ENCODE peak calls at places on chromosomes 5 and 9, in nine cellular contexts. C, Z, E, G, U, W, R, B and P are unnamed samples.

GRCh38 chr5:144122081-144122480 is 48.4 kb downstream of the YIPF5 start:
- DNase-seq in W (no peak), C (no peak), R (no peak), G (no peak), Z (no peak), B (no peak), E (no peak), U (no peak), P (no peak)

GRCh38 chr5:7397935-7398334 is 2.0 kb downstream of the ADCY2 start:
- DNase-seq in W (no peak), Z (no peak), E (no peak), B (no peak), G (no peak), R (no peak), C (no peak), U (no peak), P (no peak)

GRCh38 chr5:172527559-172527958 is 73.2 kb upstream of the SH3PXD2B start:
- DNase-seq in B (no peak), W (no peak), R (no peak), E (no peak), C (no peak), Z (no peak), U (no peak), G (no peak), P (no peak)

GRCh38 chr9:20981486-20981885 is 50.0 kb downstream of the HACD4 start:
- DNase-seq in R (no peak), W (no peak), E (no peak), C (no peak), B (no peak), U (no peak), G (no peak), Z (no peak), P (no peak)

GRCh38 chr5:2106721-2107120 is 224.0 kb upstream of the IRX4 start:
- DNase-seq in G (no peak), B (no peak), C (no peak), Z (no peak), U (no peak), E (no peak), R (no peak), W (no peak), P (no peak)

GRCh38 chr9:36337002-36337401 is 63.1 kb downstream of the RNF38 start:
- DNase-seq in Z (no peak), C (no peak), B (no peak), U (no peak), W (no peak), G (no peak), E (no peak), R (no peak), P (no peak)

GRCh38 chr5:108420755-108421154 is 38.9 kb upstream of the FBXL17 start:
- DNase-seq in W (no peak), G (no peak), B (no peak), Z (no peak), C (no peak), R (no peak), E (no peak), U (no peak), P (no peak)

GRCh38 chr9:131668439-131669233 is 71.2 kb downstream of the RAPGEF1 start:
- DNase-seq in R (no peak), U (no peak), B (peak), E (no peak), C (no peak), G (no peak), W (no peak), Z (no peak), P (peak)

GRCh38 chr9:137458194-137459146 is 664 bp downstream of the NSMF start:
- DNase-seq in G (peak), B (no peak), E (peak), Z (peak), W (no peak), U (no peak), R (peak), C (no peak), P (peak)

GRCh38 chr5:97183100-97183929 is at the start of gene RIOK2:
- DNase-seq in W (peak), E (peak), B (peak), C (peak), Z (peak), U (peak), R (peak), G (peak), P (peak)
- H3K27ac ChIP-seq in W (peak), E (peak), B (peak), C (peak), Z (peak), U (peak), R (peak), G (peak), P (peak)

DNA sequence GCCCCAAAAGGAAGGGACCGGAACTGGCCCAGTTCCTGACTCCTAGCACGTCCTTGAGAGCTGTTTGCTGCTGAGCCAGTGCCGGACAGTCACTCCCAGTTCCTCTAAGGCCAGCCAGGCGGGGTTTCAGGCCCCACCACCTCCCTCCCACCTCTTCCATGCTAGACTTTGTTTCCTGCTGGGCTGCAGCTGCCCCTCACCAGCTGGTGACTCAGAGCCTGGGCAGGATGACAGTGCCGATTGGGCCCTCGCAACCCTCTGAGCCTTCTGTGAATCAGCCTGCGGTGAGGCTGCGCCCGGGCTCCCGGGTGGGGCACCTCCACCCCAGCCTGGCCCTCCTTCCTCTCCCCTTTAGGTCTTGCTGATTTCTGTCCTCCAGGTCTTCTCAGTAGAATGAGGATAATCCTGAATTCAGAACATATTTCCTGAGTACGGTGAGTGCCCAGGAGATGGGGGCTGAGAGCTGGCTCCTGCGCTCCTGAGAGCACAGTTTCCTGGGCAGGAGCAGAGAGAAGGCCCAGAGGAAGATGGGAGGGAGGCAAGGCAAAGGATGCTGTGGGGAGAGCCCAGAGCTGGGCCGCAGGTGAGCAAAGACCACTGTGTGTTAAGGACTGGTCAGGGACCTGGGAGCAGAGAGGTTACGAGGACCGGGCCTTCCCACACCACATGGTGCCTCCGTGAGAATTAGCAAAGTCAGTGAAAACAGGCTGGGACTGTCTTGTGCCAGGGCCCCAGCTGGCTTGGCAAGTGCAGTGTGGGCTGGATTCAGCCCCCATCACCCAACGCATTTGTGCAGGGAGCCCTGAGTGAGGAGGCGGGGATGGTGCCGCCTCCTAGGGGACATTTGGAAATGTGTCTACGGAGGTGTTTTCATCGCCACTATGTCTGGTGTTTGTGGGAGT is 32.9 kb upstream of the STXBP1 start:
- DNase-seq in C (peak), Z (peak), R (peak), W (peak), E (peak), G (peak), U (no peak), B (peak), P (peak)
- H3K27ac ChIP-seq in C (no peak), Z (peak), R (peak), W (peak), E (peak), G (peak), U (no peak), B (no peak), P (peak)

DNA sequence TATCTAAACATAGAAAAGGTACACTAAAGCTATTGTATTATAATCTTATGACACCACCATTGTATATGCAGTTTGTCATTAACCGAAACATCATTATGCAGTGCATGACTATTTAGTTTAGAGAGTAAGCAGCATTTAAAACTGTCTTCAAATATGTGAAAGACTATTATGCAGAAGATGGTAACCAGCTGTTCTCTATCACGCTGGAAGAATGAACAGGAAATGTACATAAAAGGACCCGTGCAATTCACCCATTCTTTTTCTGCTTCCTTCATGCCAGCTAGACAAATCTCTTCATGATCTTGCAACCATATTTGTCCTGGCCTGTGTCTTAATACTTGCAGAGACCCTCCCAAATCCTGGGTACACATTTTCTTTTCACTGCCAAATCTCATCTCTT is 58.7 kb downstream of the ITGA1 start:
- DNase-seq in R (no peak), C (no peak), B (no peak), E (no peak), W (no peak), Z (no peak), G (no peak), U (no peak), P (no peak)
- H3K27ac ChIP-seq in R (no peak), C (no peak), B (no peak), E (peak), W (no peak), Z (no peak), G (peak), U (no peak), P (no peak)

DNA sequence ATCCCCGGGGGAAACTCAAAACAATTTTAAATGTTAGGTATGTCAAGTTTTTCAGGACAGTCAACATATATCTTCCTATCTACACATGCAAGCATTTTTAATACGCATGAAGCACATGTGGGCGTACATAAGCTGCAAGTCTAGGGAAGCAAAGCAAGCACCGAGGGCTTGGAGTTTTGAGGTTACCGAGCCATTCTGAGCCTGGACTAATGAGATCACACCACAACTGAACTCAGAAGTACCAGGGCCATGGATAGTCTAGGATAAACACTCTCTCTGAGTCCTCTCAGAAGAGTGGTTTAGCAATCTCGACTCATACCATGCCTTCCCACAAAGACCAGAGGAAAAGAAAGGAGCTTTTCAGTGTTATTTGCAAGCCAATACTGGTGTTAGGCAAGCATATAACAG is 154.2 kb downstream of the AUH start:
- DNase-seq in U (no peak), E (no peak), B (no peak), G (no peak), W (no peak), Z (no peak), C (no peak), R (no peak), P (no peak)
- H3K27ac ChIP-seq in U (no peak), E (peak), B (no peak), G (peak), W (peak), Z (no peak), C (no peak), R (peak), P (peak)

DNA sequence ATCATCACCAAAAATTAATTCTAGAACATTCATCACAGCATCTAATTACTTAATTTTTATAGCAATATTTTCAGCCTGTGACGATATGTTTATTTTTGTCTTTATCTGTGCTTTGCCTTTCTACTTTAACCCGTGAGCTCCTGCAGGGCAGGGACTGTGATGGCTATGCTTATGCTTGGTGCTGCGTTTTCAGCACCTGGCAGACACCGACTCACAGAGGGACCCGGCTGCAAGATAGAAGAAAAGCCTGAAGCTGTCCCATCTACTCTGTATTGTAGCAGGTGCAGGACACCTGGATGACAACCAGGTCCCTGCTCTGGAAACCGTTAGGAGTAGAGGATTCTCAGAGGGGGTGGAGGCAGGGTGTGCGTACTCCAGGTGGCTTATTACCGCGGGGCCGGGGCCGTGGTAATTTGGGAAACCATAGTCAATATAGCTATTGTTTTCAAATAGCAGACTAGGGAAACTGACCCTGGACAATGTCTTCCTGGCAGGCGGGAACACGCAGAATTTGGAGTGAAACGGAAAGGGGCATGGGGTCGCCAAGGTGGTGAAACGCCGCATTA is 140.2 kb upstream of the PALM2AKAP2 start:
- DNase-seq in W (no peak), B (no peak), G (no peak), R (no peak), Z (peak), E (no peak), U (no peak), C (no peak), P (no peak)
- H3K27ac ChIP-seq in W (no peak), B (no peak), G (no peak), R (peak), Z (no peak), E (no peak), U (no peak), C (no peak), P (no peak)

GRCh38 chr5:61599370-61600140 is 267.5 kb downstream of the ZSWIM6 start:
- DNase-seq in Z (no peak), W (no peak), E (no peak), C (no peak), B (no peak), U (no peak), G (no peak), R (no peak), P (peak)
- H3K27ac ChIP-seq in Z (no peak), W (peak), E (no peak), C (no peak), B (no peak), U (no peak), G (no peak), R (no peak), P (no peak)

DNA sequence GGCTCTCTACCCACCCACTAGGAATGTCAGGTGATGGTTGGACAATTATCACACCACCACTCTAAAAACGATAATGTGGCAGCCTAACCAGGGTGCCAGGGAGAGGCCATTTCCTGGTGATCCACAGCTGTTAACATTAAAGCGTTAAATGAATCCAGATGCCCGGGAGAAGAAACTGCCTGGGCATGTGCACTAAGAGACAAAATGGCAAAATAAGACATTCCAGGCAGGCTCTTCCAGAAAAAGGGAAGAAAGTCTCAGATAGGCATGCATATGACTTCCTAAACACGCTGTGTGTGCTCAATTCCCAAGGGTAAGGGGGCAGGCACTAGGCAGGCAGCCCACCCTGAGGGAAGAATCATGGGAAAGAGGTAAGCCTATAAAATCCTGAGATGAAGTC is 4.6 kb upstream of the TXN start:
- DNase-seq in R (no peak), B (no peak), G (no peak), C (no peak), Z (no peak), W (no peak), U (no peak), E (no peak), P (no peak)
- H3K27ac ChIP-seq in R (no peak), B (no peak), G (no peak), C (no peak), Z (no peak), W (no peak), U (no peak), E (no peak), P (no peak)